ENCODE peak calls at places on chromosomes 5 and 9, in seven cellular contexts. I is GM19239; A is activated effector memory CD4-positive, alpha-beta T cell treated with Interleukin-2 at 50 U/mL for 16 hours; Q is GM12891; R is C1 segment of cervical spinal cord; H is hippocampal formation; B is H4. P is an unnamed sample.

GRCh38 chr9:133904371-133905090 is 87.6 kb downstream of the VAV2 start:
- DNase-seq in R (no peak), I (no peak), Q (no peak), A (no peak), H (no peak), B (no peak), P (no peak)

GRCh38 chr9:26657958-26658357 is 234.6 kb downstream of the CAAP1 start:
- DNase-seq in I (no peak), B (no peak), H (no peak), Q (no peak), A (no peak), R (no peak), P (no peak)

GRCh38 chr5:158594595-158595242 is 505.0 kb downstream of the EBF1 start:
- DNase-seq in Q (no peak), R (no peak), H (no peak), B (no peak), I (no peak), A (no peak), P (no peak)

GRCh38 chr5:867300-867699 is 16.5 kb upstream of the ZDHHC11 start:
- DNase-seq in R (no peak), B (no peak), H (no peak), Q (no peak), I (no peak), A (no peak), P (no peak)

GRCh38 chr5:162529886-162530285 is 462.3 kb downstream of the GABRG2 start:
- DNase-seq in R (no peak), Q (no peak), I (no peak), B (peak), A (no peak), H (no peak), P (no peak)

GRCh38 chr9:134895103-134895502 is 14.5 kb downstream of the FCN2 start:
- DNase-seq in B (no peak), A (no peak), R (no peak), Q (no peak), H (no peak), I (no peak), P (peak)

GRCh38 chr9:117644133-117644532 is 60.1 kb upstream of the TLR4 start:
- DNase-seq in H (no peak), Q (no peak), B (no peak), I (no peak), A (no peak), R (no peak), P (no peak)

GRCh38 chr5:176676361-176676824 is 29.1 kb downstream of the TSPAN17 start:
- DNase-seq in I (peak), B (peak), A (no peak), R (no peak), Q (no peak), H (no peak), P (peak)

GRCh38 chr5:109998208-109998607 is 308.5 kb downstream of the MAN2A1 start:
- DNase-seq in H (no peak), I (no peak), A (no peak), B (no peak), R (no peak), Q (no peak), P (no peak)